ENCODE peak calls at places on chromosome 4, in four cellular contexts. X is breast epithelium, M is trophoblast cell, U is thoracic aorta. O is an unnamed sample. For H3K4me1, the result is how much of the 10 kb centered on the place peaks cover.

GRCh38 chr4:8516061-8516573 is 64.1 kb upstream of the GPR78 start:
- DNase-seq in M (no peak), X (no peak), U (no peak), O (no peak)

GRCh38 chr4:7068883-7069282 is 1.0 kb upstream of the GRPEL1 start:
- DNase-seq in X (no peak), U (no peak), M (no peak), O (peak)

GRCh38 chr4:139039044-139039443 is 23.5 kb downstream of the NOCT start:
- DNase-seq in M (no peak), X (no peak), U (no peak), O (no peak)

GRCh38 chr4:40916880-40917279 is 167.1 kb downstream of the NSUN7 start:
- DNase-seq in U (no peak), M (peak), X (no peak), O (peak)

GRCh38 chr4:35818520-35818919 is 425.8 kb downstream of the ARAP2 start:
- DNase-seq in M (no peak), X (no peak), U (no peak), O (no peak)

GRCh38 chr4:153522800-153523089 is 56.6 kb downstream of the TMEM131L start:
- DNase-seq in X (no peak), U (no peak), M (peak), O (no peak)

GRCh38 chr4:135508006-135508714 is 1306.6 kb upstream of the PABPC4L start:
- DNase-seq in U (no peak), X (no peak), M (no peak), O (no peak)

GRCh38 chr4:106315476-106315967 is 487 bp downstream of the TBCK start:
- DNase-seq in U (no peak), X (peak), M (peak), O (no peak)

GRCh38 chr4:77349361-77349760 is 192.4 kb downstream of the CCNG2 start:
- DNase-seq in X (no peak), M (no peak), U (no peak), O (no peak)

GRCh38 chr4:128461300-128462103 is 173.9 kb upstream of the PGRMC2 start:
- DNase-seq in X (no peak), U (no peak), M (peak), O (no peak)

GRCh38 chr4:169092889-169093522 is 83.0 kb upstream of the CBR4 start:
- DNase-seq in U (no peak), X (no peak), M (no peak), O (no peak)

GRCh38 chr4:74318270-74318669 is 10.0 kb downstream of the EPGN start:
- DNase-seq in M (peak), X (no peak), U (no peak), O (no peak)

DNA sequence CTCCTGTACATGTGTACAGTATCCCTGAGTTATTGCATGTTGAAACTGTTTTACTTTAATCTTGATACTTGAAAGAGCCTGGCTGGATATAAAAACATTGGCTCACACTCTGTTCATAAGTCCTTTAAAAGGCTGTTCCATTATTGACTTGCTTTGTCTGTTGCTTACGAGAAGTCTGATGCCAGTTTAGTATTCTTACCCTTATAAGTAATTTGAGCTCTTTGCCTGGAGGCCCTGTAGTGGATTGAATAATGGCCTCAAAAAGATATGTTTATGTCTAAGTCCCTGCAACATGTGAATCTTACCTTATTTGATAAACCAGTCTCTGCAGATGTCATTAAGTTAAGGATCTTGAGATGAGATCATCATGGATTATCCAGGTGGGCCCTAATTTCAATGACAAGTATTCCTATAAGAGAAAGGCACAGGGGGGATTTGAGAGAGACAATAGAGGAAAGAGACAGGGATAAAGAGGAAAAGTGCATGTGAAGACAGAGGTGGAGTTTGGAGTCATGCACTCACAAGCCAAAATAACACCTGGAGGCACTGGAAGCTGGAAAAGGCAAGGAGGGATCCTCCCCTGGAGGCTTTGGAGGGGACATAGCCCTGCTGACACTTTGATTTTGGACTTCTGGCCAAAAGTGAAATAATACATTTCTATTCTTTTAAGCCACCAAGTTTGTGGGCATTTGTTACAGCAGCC is 98.1 kb downstream of the IRF2 start:
- DNase-seq in X (no peak), U (no peak), M (no peak), O (no peak)
- H3K27ac ChIP-seq in X (no peak), U (no peak), M (no peak), O (no peak)

GRCh38 chr4:80096175-80096850 is 23.3 kb upstream of the ANTXR2 start:
- DNase-seq in M (peak), X (no peak), U (no peak), O (no peak)

GRCh38 chr4:80094191-80094590 is 21.2 kb upstream of the ANTXR2 start:
- DNase-seq in X (no peak), U (no peak), M (no peak), O (no peak)

GRCh38 chr4:80099671-80100070 is 26.6 kb upstream of the ANTXR2 start:
- DNase-seq in X (no peak), U (no peak), M (no peak), O (no peak)

GRCh38 chr4:80098635-80099034 is 25.6 kb upstream of the ANTXR2 start:
- DNase-seq in U (no peak), M (no peak), X (no peak), O (no peak)

DNA sequence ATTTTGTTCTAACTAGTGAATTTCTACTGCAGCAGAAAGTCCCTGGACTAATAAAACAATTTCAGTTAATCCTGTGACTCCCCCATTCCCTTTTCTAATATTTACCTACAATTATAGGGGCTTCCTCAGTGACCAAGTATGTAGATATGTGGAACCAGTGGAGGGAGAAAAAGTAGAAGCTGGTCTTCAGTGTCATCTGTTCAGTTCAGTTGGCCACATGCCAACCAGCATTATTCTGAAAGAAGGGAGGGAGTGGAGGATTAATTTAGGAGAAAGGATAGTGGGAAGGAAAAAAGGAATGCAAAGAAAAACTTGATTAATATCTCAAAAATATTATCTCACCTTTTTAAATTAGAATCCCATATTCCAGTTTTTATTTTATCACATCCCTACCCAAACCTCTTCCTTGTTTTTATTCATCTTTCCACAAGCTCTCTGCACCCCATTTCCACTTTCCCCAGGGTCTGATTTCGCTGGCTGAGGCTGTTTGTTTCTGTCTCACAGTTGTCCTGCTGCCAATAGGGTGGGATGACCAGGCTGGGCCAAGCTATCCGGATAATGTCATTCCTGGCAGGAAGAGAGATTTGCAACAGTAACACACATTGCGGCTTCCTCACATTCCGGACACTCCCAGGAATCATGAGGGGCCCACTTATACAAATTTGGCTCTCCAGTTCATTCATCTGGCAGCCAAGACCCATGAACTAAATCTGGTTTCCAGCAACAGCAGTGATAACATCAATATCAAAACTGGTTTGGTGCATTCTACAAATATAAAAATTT is 24.6 kb upstream of the ANTXR2 start:
- DNase-seq in X (no peak), U (no peak), M (peak), O (no peak)
- H3K4me1 ChIP-seq in X (under half), U (under half), M (under half), O (under half)

DNA sequence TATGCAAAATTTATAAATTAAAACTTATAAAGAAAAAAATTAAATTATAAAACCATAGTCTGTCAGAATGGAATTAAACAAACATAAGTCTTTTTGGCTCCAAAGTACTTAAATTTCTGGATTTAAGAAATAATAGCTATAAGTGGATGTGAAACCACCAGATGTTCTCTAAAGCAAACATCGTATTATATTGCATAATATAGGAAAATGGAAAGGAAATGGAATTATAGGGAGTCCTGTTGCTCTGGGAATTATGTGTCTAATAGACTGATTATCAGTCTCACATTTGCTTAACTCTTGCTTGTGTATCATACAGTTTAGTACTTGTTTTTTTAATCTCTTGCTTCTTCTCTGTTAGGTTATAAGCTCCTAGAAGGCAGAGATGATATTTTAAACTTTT is 819.2 kb downstream of the RAPGEF2 start:
- DNase-seq in X (no peak), U (no peak), M (no peak), O (no peak)
- H3K4me3 ChIP-seq in X (no peak), U (no peak), M (no peak), O (no peak)

GRCh38 chr4:182083681-182084410 is 159.4 kb upstream of the TENM3 start:
- DNase-seq in U (no peak), X (no peak), M (no peak), O (no peak)
- H3K27ac ChIP-seq in U (no peak), X (no peak), M (peak), O (no peak)

GRCh38 chr4:57109847-57110634 is at the start of gene IGFBP7:
- DNase-seq in U (no peak), X (no peak), M (peak), O (peak)
- H3K4me1 ChIP-seq in U (under half), X (under half), M (under half), O (under half)

DNA sequence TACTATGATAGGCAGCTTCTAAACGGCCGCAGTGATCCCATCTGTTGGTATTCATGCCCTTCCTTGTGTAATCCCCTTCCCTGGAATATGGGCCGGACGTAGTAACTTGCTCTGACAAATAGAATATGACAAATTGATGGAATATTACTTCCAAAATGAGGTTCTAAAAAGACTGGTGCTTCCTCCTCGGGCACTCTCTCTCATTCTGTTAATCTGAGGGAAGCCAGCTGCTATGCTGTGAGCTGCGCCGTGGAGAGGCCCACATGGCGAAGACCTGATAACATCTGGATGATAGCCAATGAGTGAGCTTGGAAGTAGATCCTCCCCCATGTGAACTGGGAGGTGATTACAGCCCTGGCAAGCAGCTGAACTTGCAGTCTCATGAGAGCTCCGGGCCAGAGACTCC is 27.2 kb upstream of the SLC25A4 start:
- DNase-seq in M (peak), U (no peak), X (no peak), O (peak)
- H3K4me3 ChIP-seq in M (no peak), U (no peak), X (no peak), O (no peak)